ENCODE peak calls at places on chromosome 2, in five cellular contexts. One of them, this sample, is unnamed.

GRCh38 chr2:68367918-68368656 is 3.0 kb downstream of the PLEK start:
- DNase-seq in PC-3: no peak
- DNase-seq in kidney epithelial cell: no peak
- DNase-seq in fibroblast of lung: peak; percentile 5
- DNase-seq in colonic mucosa: no peak
- DNase-seq in this sample: no peak

GRCh38 chr2:1607236-1607920 is 136.9 kb downstream of the PXDN start:
- DNase-seq in colonic mucosa: no peak
- DNase-seq in kidney epithelial cell: no peak
- DNase-seq in PC-3: no peak
- DNase-seq in fibroblast of lung: no peak
- DNase-seq in this sample: no peak

GRCh38 chr2:55437515-55438390 is 18.1 kb upstream of the CCDC88A start:
- DNase-seq in fibroblast of lung: no peak
- DNase-seq in colonic mucosa: no peak
- DNase-seq in kidney epithelial cell: no peak
- DNase-seq in PC-3: no peak
- DNase-seq in this sample: no peak

GRCh38 chr2:222715729-222716128 is 44.3 kb downstream of the MOGAT1 start:
- DNase-seq in fibroblast of lung: no peak
- DNase-seq in colonic mucosa: peak; percentile 54
- DNase-seq in kidney epithelial cell: no peak
- DNase-seq in PC-3: no peak
- DNase-seq in this sample: no peak

GRCh38 chr2:56680971-56681631 is 497.3 kb downstream of the CCDC85A start:
- DNase-seq in kidney epithelial cell: no peak
- DNase-seq in colonic mucosa: no peak
- DNase-seq in fibroblast of lung: peak; percentile 92
- DNase-seq in PC-3: peak; percentile 73
- DNase-seq in this sample: no peak

GRCh38 chr2:218518876-218519275 is 49.3 kb downstream of the USP37 start:
- DNase-seq in fibroblast of lung: no peak
- DNase-seq in kidney epithelial cell: no peak
- DNase-seq in colonic mucosa: no peak
- DNase-seq in PC-3: no peak
- DNase-seq in this sample: no peak

GRCh38 chr2:216216951-216217903 is 108.1 kb downstream of the XRCC5 start:
- DNase-seq in PC-3: peak; percentile 87
- DNase-seq in fibroblast of lung: peak; percentile 57
- DNase-seq in kidney epithelial cell: no peak
- DNase-seq in colonic mucosa: no peak
- DNase-seq in this sample: no peak

GRCh38 chr2:7773362-7773973 is 856.3 kb downstream of the RNF144A start:
- DNase-seq in colonic mucosa: no peak
- DNase-seq in PC-3: peak; percentile 89
- DNase-seq in fibroblast of lung: peak; percentile 49
- DNase-seq in kidney epithelial cell: peak; percentile 19
- DNase-seq in this sample: no peak

GRCh38 chr2:219060821-219061791 is at the start of gene IHH:
- DNase-seq in colonic mucosa: peak; percentile 89
- DNase-seq in fibroblast of lung: peak; percentile 6
- DNase-seq in PC-3: peak; percentile 21
- DNase-seq in kidney epithelial cell: no peak
- DNase-seq in this sample: peak; percentile 88

DNA sequence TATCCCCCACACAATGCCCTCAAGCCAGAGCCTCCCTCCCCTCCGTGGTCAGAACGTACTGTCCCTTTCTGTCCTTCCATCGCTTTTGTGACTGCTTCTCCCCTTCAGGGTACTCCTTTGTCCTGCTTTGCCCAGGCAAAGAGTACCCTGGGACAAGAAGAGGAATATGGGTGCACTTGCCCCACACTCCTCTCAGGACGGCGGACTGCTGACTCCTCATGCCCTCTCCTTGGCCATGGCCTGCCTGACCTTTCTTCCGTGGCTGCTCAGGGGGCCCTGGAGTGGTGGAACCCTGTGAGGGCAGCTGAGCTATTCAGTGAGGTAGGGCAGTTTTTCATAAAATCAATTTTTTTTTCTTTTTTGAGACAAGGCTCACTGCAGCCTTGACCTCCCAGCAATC is 18.7 kb downstream of the C2orf74 start:
- DNase-seq in fibroblast of lung: no peak
- DNase-seq in colonic mucosa: no peak
- DNase-seq in kidney epithelial cell: no peak
- DNase-seq in PC-3: no peak
- DNase-seq in this sample: no peak
- H3K36me3 ChIP-seq in fibroblast of lung: peaks cover 19% of the 10 kb centered on the region
- H3K36me3 ChIP-seq in colonic mucosa: peaks cover 12% of the 10 kb centered on the region
- H3K36me3 ChIP-seq in kidney epithelial cell: peaks cover 1% of the 10 kb centered on the region
- H3K36me3 ChIP-seq in PC-3: peaks cover 36% of the 10 kb centered on the region
- H3K36me3 ChIP-seq in this sample: peaks cover 11% of the 10 kb centered on the region

GRCh38 chr2:26043862-26044736 is 10.2 kb downstream of the RAB10 start:
- DNase-seq in fibroblast of lung: peak; percentile 35
- DNase-seq in PC-3: no peak
- DNase-seq in kidney epithelial cell: no peak
- DNase-seq in colonic mucosa: peak; percentile 48
- DNase-seq in this sample: peak; percentile 79

GRCh38 chr2:26052731-26053130 is 18.8 kb downstream of the RAB10 start:
- DNase-seq in fibroblast of lung: no peak
- DNase-seq in kidney epithelial cell: no peak
- DNase-seq in PC-3: no peak
- DNase-seq in colonic mucosa: no peak
- DNase-seq in this sample: no peak

GRCh38 chr2:26043109-26043508 is 9.2 kb downstream of the RAB10 start:
- DNase-seq in fibroblast of lung: no peak
- DNase-seq in colonic mucosa: no peak
- DNase-seq in PC-3: no peak
- DNase-seq in kidney epithelial cell: no peak
- DNase-seq in this sample: no peak

GRCh38 chr2:26049641-26050040 is 15.8 kb downstream of the RAB10 start:
- DNase-seq in colonic mucosa: no peak
- DNase-seq in PC-3: no peak
- DNase-seq in fibroblast of lung: peak; percentile 67
- DNase-seq in kidney epithelial cell: no peak
- DNase-seq in this sample: no peak

DNA sequence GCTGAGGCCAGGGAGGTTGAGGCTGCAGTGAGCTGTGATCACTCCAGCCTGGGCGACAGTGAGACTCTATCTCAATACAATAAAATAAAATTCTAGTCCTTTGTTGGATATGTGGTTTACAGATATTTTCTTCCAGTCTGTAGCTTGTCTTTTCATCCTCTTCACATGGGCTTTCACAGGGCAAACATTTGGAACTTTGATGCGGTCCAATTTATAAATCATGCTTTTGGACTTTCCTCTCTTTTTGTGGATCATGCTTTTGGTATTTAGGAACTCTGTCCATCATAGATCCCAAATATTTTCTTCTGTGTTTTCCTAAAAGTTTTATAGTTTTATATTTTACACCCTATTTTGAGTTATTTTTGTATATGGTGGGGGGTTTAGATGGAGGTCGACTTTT is 14.9 kb downstream of the RAB10 start:
- DNase-seq in colonic mucosa: no peak
- DNase-seq in PC-3: no peak
- DNase-seq in fibroblast of lung: peak; percentile 38
- DNase-seq in kidney epithelial cell: no peak
- DNase-seq in this sample: no peak
- H3K4me3 ChIP-seq in colonic mucosa: no peak overlapping the region
- H3K4me3 ChIP-seq in PC-3: no peak overlapping the region
- H3K4me3 ChIP-seq in fibroblast of lung: no peak overlapping the region
- H3K4me3 ChIP-seq in kidney epithelial cell: no peak overlapping the region
- H3K4me3 ChIP-seq in this sample: no peak overlapping the region

GRCh38 chr2:128589681-128590080 is 271.0 kb upstream of the HS6ST1 start:
- DNase-seq in fibroblast of lung: no peak
- DNase-seq in colonic mucosa: no peak
- DNase-seq in kidney epithelial cell: no peak
- DNase-seq in PC-3: no peak
- DNase-seq in this sample: no peak
- H3K36me3 ChIP-seq in fibroblast of lung: no peaks in the 10 kb centered on the region
- H3K36me3 ChIP-seq in colonic mucosa: no peaks in the 10 kb centered on the region
- H3K36me3 ChIP-seq in kidney epithelial cell: no peaks in the 10 kb centered on the region
- H3K36me3 ChIP-seq in PC-3: no peaks in the 10 kb centered on the region
- H3K36me3 ChIP-seq in this sample: no peaks in the 10 kb centered on the region

DNA sequence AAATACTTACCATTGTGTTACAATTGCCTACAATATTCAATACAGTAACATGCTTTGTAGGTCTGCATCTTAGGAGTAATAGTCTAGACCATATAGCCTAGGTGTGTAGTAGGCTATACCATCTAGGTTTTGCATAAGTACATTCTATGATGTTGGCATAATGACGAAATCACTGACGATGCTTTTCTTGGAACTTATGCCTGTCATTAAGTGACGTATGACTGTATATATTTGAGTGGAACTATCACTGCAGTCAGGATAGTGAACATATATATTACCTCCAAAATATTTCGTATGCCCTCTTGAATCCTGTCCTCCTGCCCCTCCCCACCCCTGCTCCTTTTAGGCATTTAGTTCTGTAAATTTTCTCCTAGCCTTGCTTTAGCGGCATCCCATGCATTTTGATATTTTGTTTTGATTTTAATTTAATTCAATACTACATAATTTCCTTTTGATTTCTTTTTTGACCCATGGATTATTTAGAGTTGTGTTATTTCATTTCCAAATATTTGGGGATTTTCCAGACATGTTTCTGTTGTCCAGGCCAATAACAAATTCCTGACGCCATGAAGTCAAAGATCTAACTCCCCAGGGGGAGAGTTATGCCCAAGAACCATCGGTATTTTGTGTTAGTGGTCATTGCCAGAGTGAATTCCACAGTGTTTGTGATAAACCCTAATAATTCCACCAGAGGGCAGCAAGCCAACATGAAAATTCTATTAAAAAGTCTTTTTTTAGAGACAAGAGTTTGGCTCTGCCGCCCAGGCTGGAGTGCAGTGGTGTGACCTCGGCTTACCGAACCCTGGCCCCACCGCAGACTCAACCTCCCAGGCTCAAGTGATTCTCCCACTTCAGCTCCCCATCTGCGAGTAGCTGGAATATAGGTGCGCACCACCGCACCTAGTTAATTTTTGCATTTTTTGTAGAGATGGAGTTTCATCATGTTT is 24.2 kb upstream of the CASP8 start:
- DNase-seq in PC-3: peak; percentile 89
- DNase-seq in kidney epithelial cell: no peak
- DNase-seq in colonic mucosa: peak; percentile 59
- DNase-seq in fibroblast of lung: peak; percentile 67
- DNase-seq in this sample: peak; percentile 68
- H3K4me3 ChIP-seq in PC-3: peak overlapping the region; percentile 88
- H3K4me3 ChIP-seq in kidney epithelial cell: no peak overlapping the region
- H3K4me3 ChIP-seq in colonic mucosa: no peak overlapping the region
- H3K4me3 ChIP-seq in fibroblast of lung: no peak overlapping the region
- H3K4me3 ChIP-seq in this sample: no peak overlapping the region

DNA sequence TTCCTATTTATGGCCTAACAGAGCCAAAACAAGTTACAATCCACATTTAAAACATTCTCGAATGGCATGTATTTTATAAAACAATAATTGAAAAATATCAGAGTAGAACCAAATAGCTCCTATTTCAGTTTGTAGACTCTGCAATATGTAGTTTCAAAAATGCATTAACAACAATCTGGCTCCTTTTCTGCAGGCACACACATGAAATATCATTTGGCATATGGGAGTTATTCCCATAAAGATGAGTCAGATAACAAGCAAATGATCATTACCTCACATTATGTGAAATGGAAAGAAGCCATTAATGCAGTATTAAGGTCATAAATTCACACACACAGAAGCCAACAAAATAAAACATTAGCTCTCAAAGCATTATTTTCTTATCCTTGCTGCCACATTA is 14.0 kb downstream of the NBAS start:
- DNase-seq in fibroblast of lung: no peak
- DNase-seq in colonic mucosa: no peak
- DNase-seq in PC-3: no peak
- DNase-seq in kidney epithelial cell: no peak
- DNase-seq in this sample: no peak
- H3K36me3 ChIP-seq in fibroblast of lung: no peaks in the 10 kb centered on the region
- H3K36me3 ChIP-seq in colonic mucosa: no peaks in the 10 kb centered on the region
- H3K36me3 ChIP-seq in PC-3: peaks cover 1% of the 10 kb centered on the region
- H3K36me3 ChIP-seq in kidney epithelial cell: no peaks in the 10 kb centered on the region
- H3K36me3 ChIP-seq in this sample: no peaks in the 10 kb centered on the region

GRCh38 chr2:200336980-200337615 is 30.6 kb downstream of the SPATS2L start:
- DNase-seq in PC-3: peak; percentile 54
- DNase-seq in colonic mucosa: no peak
- DNase-seq in kidney epithelial cell: no peak
- DNase-seq in fibroblast of lung: peak; percentile 73
- DNase-seq in this sample: no peak

GRCh38 chr2:200337621-200338020 is 31.1 kb downstream of the SPATS2L start:
- DNase-seq in PC-3: no peak
- DNase-seq in kidney epithelial cell: no peak
- DNase-seq in fibroblast of lung: no peak
- DNase-seq in colonic mucosa: no peak
- DNase-seq in this sample: no peak

GRCh38 chr2:200335657-200336056 is 29.2 kb downstream of the SPATS2L start:
- DNase-seq in kidney epithelial cell: no peak
- DNase-seq in colonic mucosa: peak; percentile 27
- DNase-seq in PC-3: peak; percentile 90
- DNase-seq in fibroblast of lung: peak; percentile 43
- DNase-seq in this sample: peak; percentile 47

GRCh38 chr2:200340527-200341224 is 34.2 kb downstream of the SPATS2L start:
- DNase-seq in colonic mucosa: no peak
- DNase-seq in kidney epithelial cell: no peak
- DNase-seq in fibroblast of lung: peak; percentile 75
- DNase-seq in PC-3: no peak
- DNase-seq in this sample: no peak

GRCh38 chr2:200338692-200339091 is 32.2 kb downstream of the SPATS2L start:
- DNase-seq in fibroblast of lung: no peak
- DNase-seq in colonic mucosa: no peak
- DNase-seq in PC-3: no peak
- DNase-seq in kidney epithelial cell: no peak
- DNase-seq in this sample: peak; percentile 41
- H3K4me3 ChIP-seq in fibroblast of lung: no peak overlapping the region
- H3K4me3 ChIP-seq in colonic mucosa: no peak overlapping the region
- H3K4me3 ChIP-seq in PC-3: no peak overlapping the region
- H3K4me3 ChIP-seq in kidney epithelial cell: no peak overlapping the region
- H3K4me3 ChIP-seq in this sample: no peak overlapping the region

DNA sequence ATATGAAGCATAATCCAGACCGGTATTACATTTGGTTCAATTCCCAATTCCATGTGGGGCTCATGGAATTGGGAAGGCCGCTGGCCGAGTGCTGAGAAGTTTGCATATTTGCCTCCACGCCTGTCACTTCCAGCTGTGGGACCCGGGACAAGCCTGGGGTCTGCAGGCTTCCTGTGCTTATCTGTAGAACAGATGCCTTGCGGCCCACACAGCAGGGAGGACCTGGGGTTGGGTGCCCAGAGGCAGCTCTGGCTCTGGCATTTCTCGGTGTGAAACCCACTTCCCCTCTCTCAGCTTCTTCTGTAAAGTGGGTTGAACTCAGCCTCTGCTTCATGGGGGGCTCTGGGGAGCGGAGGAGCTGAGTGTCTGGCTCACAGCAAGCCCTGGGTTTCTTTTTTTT is 97.9 kb downstream of the SH3BP4 start:
- DNase-seq in colonic mucosa: peak; percentile 16
- DNase-seq in PC-3: no peak
- DNase-seq in kidney epithelial cell: no peak
- DNase-seq in fibroblast of lung: no peak
- DNase-seq in this sample: no peak
- H3K36me3 ChIP-seq in colonic mucosa: no peaks in the 10 kb centered on the region
- H3K36me3 ChIP-seq in PC-3: peaks cover 16% of the 10 kb centered on the region
- H3K36me3 ChIP-seq in kidney epithelial cell: peaks cover 8% of the 10 kb centered on the region
- H3K36me3 ChIP-seq in fibroblast of lung: peaks cover 43% of the 10 kb centered on the region
- H3K36me3 ChIP-seq in this sample: no peaks in the 10 kb centered on the region

DNA sequence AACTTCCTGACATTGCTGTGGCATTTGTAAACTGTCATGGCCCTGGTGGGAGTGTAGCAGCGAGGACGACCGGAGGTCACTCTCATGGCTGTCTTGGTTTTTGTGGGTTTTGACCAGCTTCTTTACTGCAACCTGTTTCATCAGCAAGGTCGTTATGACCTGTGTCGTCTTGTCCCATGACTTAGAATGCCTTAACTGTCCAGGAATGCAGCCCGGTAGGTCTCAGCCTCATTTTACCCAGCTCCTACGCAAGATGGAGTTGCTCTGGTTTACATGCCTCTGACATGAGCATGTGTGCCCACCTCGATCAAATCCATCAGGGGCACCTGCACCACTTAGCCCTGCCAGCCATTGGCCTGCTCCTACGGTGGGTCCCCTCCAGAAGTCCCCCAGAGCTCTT is 32.9 kb upstream of the SLC66A3 start:
- DNase-seq in kidney epithelial cell: no peak
- DNase-seq in fibroblast of lung: peak; percentile 6
- DNase-seq in PC-3: no peak
- DNase-seq in colonic mucosa: no peak
- DNase-seq in this sample: no peak
- H3K4me3 ChIP-seq in kidney epithelial cell: no peak overlapping the region
- H3K4me3 ChIP-seq in fibroblast of lung: no peak overlapping the region
- H3K4me3 ChIP-seq in PC-3: no peak overlapping the region
- H3K4me3 ChIP-seq in colonic mucosa: no peak overlapping the region
- H3K4me3 ChIP-seq in this sample: no peak overlapping the region

This sample was measured in small intestine.